ENCODE peak calls at places on chromosomes 13 and 19, in seven cellular contexts. D is HepG2, W is SK-N-SH, H is GM12878, B is NT2/D1, Y is K562, I is HCT116. J is an unnamed sample.

GRCh38 chr13:21259571-21260455 is 83.4 kb downstream of the MRPL57 start:
- DNase-seq in W (no peak), B (no peak), I (no peak), H (no peak), Y (no peak), D (no peak), J (no peak)

GRCh38 chr13:46179576-46180368 is 2.2 kb downstream of the LCP1 start:
- DNase-seq in B (no peak), D (no peak), Y (peak), H (no peak), W (no peak), I (no peak), J (no peak)

GRCh38 chr19:51799311-51799997 is 4.5 kb downstream of the FPR3 start:
- DNase-seq in Y (peak), B (no peak), D (peak), W (peak), I (no peak), H (no peak), J (no peak)

GRCh38 chr19:29289020-29289419 is 76.1 kb upstream of the UQCRFS1 start:
- DNase-seq in Y (no peak), H (no peak), D (no peak), B (no peak), I (no peak), W (no peak), J (no peak)

GRCh38 chr19:53908106-53908932 is 759 bp upstream of the CACNG7 start:
- DNase-seq in B (peak), D (no peak), W (peak), I (no peak), H (no peak), Y (peak), J (peak)

GRCh38 chr13:72820156-72820897 is 38.4 kb downstream of the PIBF1 start:
- DNase-seq in B (no peak), W (no peak), H (no peak), D (no peak), I (no peak), Y (no peak), J (no peak)

GRCh38 chr19:38317104-38317612 is 1.4 kb upstream of the YIF1B start:
- DNase-seq in W (no peak), I (no peak), D (no peak), B (no peak), Y (peak), H (no peak), J (no peak)

GRCh38 chr19:43809762-43810696 is 7.8 kb upstream of the LYPD5 start:
- DNase-seq in B (no peak), Y (peak), D (peak), H (peak), I (peak), W (peak), J (no peak)

GRCh38 chr19:8695911-8696310 is 2.7 kb downstream of the ACTL9 start:
- DNase-seq in D (no peak), I (no peak), Y (no peak), B (no peak), W (no peak), H (no peak), J (no peak)

GRCh38 chr19:11673608-11674041 is 65.1 kb downstream of the ZNF823 start:
- DNase-seq in Y (peak), D (peak), W (no peak), B (peak), I (no peak), H (no peak), J (peak)

GRCh38 chr19:48330012-48330681 is 4.8 kb downstream of the EMP3 start:
- DNase-seq in B (no peak), I (no peak), W (peak), Y (peak), H (peak), D (no peak), J (no peak)

GRCh38 chr19:6521718-6522646 is 8.8 kb upstream of the TNFSF9 start:
- DNase-seq in W (no peak), B (no peak), I (no peak), Y (peak), H (peak), D (no peak), J (no peak)

GRCh38 chr19:10289836-10290438 is at the start of gene ICAM5:
- DNase-seq in B (no peak), H (no peak), W (no peak), I (peak), D (no peak), Y (peak), J (no peak)

GRCh38 chr19:3250675-3251074 is 26.2 kb downstream of the CELF5 start:
- DNase-seq in D (peak), W (peak), H (no peak), B (no peak), I (peak), Y (peak), J (no peak)

GRCh38 chr19:5818594-5818993 is 13.7 kb downstream of the NRTN start:
- DNase-seq in D (no peak), W (no peak), H (no peak), Y (no peak), I (no peak), B (no peak), J (no peak)

GRCh38 chr13:114211446-114211845 is 23.3 kb upstream of the CDC16 start:
- DNase-seq in Y (no peak), H (no peak), B (no peak), I (no peak), W (no peak), D (no peak), J (no peak)

GRCh38 chr13:78241278-78241919 is 322.8 kb upstream of the EDNRB start:
- DNase-seq in B (peak), D (peak), H (no peak), Y (peak), W (peak), I (no peak), J (peak)

GRCh38 chr19:14517840-14518505 is at the start of gene DNAJB1:
- DNase-seq in H (no peak), Y (peak), B (no peak), I (no peak), D (peak), W (peak), J (peak)

GRCh38 chr13:99220199-99220931 is 19.7 kb downstream of the UBAC2 start:
- DNase-seq in W (no peak), D (no peak), I (no peak), H (no peak), Y (no peak), B (no peak), J (no peak)

GRCh38 chr19:4909897-4910593 is 744 bp downstream of the UHRF1 start:
- DNase-seq in W (peak), H (peak), B (peak), I (peak), D (peak), Y (peak), J (peak)

GRCh38 chr13:70817571-70817970 is 709.3 kb upstream of the KLHL1 start:
- DNase-seq in H (no peak), I (no peak), B (no peak), Y (no peak), D (no peak), W (no peak), J (no peak)

GRCh38 chr13:32206097-32206740 is 108.9 kb downstream of the ZAR1L start:
- DNase-seq in D (no peak), H (no peak), B (no peak), Y (no peak), W (no peak), I (no peak), J (no peak)

GRCh38 chr19:4909172-4909896 is at the start of gene UHRF1:
- DNase-seq in H (no peak), W (peak), B (no peak), D (peak), Y (peak), I (no peak), J (no peak)

GRCh38 chr19:40464059-40465024 is 1.2 kb downstream of the BLVRB start:
- DNase-seq in I (peak), B (no peak), H (no peak), Y (peak), D (peak), W (peak), J (no peak)

GRCh38 chr19:41552558-41552957 is 23.4 kb upstream of the CEACAM21 start:
- DNase-seq in D (no peak), B (no peak), W (no peak), Y (no peak), I (no peak), H (peak), J (no peak)

GRCh38 chr13:113566227-113566561 is 18.4 kb upstream of the TFDP1 start:
- DNase-seq in H (no peak), W (no peak), I (no peak), Y (no peak), D (no peak), B (no peak), J (no peak)

GRCh38 chr13:103164239-103164638 is 98.0 kb upstream of the SLC10A2 start:
- DNase-seq in I (no peak), H (no peak), W (no peak), Y (no peak), D (no peak), B (no peak), J (no peak)

GRCh38 chr13:103168901-103169508 is 102.8 kb upstream of the SLC10A2 start:
- DNase-seq in W (no peak), Y (no peak), B (no peak), D (no peak), H (no peak), I (no peak), J (no peak)
- TF ChIP-seq YY1 in W (no peak), Y (no peak), B (no peak), D (no peak), H (no peak), I (no peak), J (no peak)

GRCh38 chr13:102293723-102294122 is 108.1 kb downstream of the FGF14 start:
- DNase-seq in I (no peak), H (no peak), B (no peak), Y (no peak), W (no peak), D (no peak), J (no peak)
- TF ChIP-seq YY1 in I (no peak), H (no peak), B (no peak), Y (no peak), W (no peak), D (no peak), J (no peak)

GRCh38 chr13:33615436-33615835 is 202.5 kb upstream of the RFC3 start:
- DNase-seq in D (no peak), Y (no peak), W (peak), H (no peak), I (no peak), B (no peak), J (no peak)

GRCh38 chr13:33610471-33611015 is 207.4 kb upstream of the RFC3 start:
- DNase-seq in D (peak), B (no peak), W (no peak), Y (no peak), I (no peak), H (no peak), J (peak)

GRCh38 chr13:33612641-33613638 is 205.0 kb upstream of the RFC3 start:
- DNase-seq in D (peak), W (no peak), B (no peak), H (no peak), I (no peak), Y (no peak), J (no peak)

GRCh38 chr13:33606692-33607091 is 211.3 kb upstream of the RFC3 start:
- DNase-seq in Y (no peak), D (no peak), W (no peak), B (no peak), I (no peak), H (no peak), J (no peak)

GRCh38 chr13:33611016-33611805 is 206.7 kb upstream of the RFC3 start:
- DNase-seq in W (no peak), D (peak), I (no peak), Y (no peak), B (no peak), H (no peak), J (no peak)
- TF ChIP-seq YY1 in W (no peak), D (no peak), I (no peak), Y (no peak), B (no peak), H (no peak), J (no peak)

GRCh38 chr19:46478356-46478986 is 7.1 kb upstream of the PNMA8A start:
- DNase-seq in Y (peak), D (no peak), B (peak), W (peak), I (no peak), H (no peak), J (peak)
- TF ChIP-seq YY1 in Y (no peak), D (no peak), B (no peak), W (no peak), I (no peak), H (no peak), J (peak)

DNA sequence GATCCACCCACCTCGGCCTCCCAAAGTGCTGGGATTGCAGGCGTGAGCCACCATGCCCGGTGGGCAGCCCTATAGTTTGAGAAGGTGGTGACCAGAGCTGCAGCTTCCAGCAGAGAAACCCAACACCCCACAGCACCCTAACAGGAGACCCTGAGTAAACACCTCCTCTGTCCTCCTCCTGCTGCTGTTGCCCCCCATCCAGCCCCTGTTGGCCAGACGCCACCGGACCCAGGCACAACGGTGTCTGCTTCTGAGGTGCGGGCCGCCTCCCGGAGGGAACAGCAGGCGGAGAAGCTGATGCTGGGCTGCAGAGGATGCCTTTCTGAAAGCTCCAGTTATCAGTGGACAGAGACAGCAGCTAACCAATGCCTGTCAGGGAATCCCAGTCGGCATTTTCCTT is 175.5 kb downstream of the COL4A1 start:
- DNase-seq in B (no peak), D (no peak), Y (no peak), W (no peak), H (no peak), I (no peak), J (no peak)
- TF ChIP-seq YY1 in B (no peak), D (no peak), Y (no peak), W (no peak), H (no peak), I (no peak), J (no peak)

GRCh38 chr19:23145617-23146415 is 29.0 kb downstream of the ZNF730 start:
- DNase-seq in I (no peak), Y (no peak), D (no peak), W (no peak), H (no peak), B (no peak), J (no peak)
- TF ChIP-seq YY1 in I (no peak), Y (no peak), D (no peak), W (no peak), H (no peak), B (no peak), J (no peak)

DNA sequence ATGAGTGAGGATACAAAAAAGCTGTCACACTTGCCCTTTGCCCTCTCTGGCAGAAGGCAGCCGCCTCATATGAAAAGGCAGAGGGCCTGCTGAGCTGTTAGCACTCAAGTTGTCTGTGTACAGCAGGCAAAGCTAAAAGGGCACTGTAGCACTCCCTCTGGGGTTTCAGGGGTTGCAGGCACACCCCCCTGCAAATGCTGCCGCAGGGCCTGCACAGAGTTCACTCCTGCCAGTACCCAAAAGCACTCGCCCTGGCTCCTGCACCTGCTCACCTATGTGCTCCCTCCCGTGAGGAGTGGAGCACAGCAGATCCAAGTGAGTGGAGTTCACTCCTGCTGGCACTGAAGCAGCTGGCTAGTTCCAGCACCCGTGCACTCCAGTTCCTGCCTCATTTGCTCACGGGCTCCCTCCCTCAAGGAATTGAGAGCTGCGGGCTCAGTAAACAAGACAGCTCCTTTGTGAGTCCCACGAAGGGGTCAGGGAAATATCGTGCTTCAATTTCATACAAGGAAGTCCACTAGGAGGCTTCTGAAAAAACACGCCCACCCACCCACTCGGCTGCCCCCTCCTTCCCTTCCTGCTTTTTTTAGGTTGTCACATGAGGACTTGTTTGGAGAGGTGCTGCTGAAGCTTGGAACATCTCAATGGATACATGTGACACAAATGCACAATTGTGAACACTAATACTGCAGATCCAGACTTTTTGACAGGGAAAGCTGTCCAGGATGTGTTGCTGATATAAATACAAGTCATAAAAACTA is 9.9 kb upstream of the RCBTB2 start:
- DNase-seq in H (no peak), I (no peak), Y (no peak), B (no peak), W (no peak), D (peak), J (peak)
- TF ChIP-seq YY1 in H (no peak), I (no peak), Y (no peak), B (no peak), W (no peak), D (no peak), J (no peak)

GRCh38 chr13:92719868-92720267 is 506.7 kb upstream of the GPC6 start:
- DNase-seq in B (peak), D (no peak), H (no peak), Y (no peak), I (no peak), W (no peak), J (peak)

GRCh38 chr13:92721610-92722009 is 505.0 kb upstream of the GPC6 start:
- DNase-seq in I (no peak), W (no peak), Y (no peak), D (no peak), H (no peak), B (no peak), J (no peak)

GRCh38 chr13:92717857-92718256 is 508.8 kb upstream of the GPC6 start:
- DNase-seq in Y (no peak), D (no peak), W (no peak), H (no peak), I (no peak), B (no peak), J (no peak)

GRCh38 chr13:92716749-92717148 is 509.9 kb upstream of the GPC6 start:
- DNase-seq in H (no peak), I (no peak), Y (no peak), D (peak), B (no peak), W (no peak), J (no peak)
- TF ChIP-seq YY1 in H (no peak), I (no peak), Y (no peak), D (no peak), B (no peak), W (no peak), J (no peak)

GRCh38 chr13:100855151-100855550 is 180.6 kb upstream of the TMTC4 start:
- DNase-seq in B (no peak), W (no peak), Y (no peak), D (no peak), H (no peak), I (no peak), J (no peak)

GRCh38 chr13:100848304-100848703 is 173.7 kb upstream of the TMTC4 start:
- DNase-seq in I (no peak), D (no peak), H (no peak), Y (no peak), W (no peak), B (no peak), J (peak)

GRCh38 chr13:100854091-100854490 is 179.5 kb upstream of the TMTC4 start:
- DNase-seq in D (no peak), W (no peak), Y (no peak), H (no peak), I (no peak), B (peak), J (no peak)

GRCh38 chr13:100852146-100852545 is 177.6 kb upstream of the TMTC4 start:
- DNase-seq in Y (no peak), H (no peak), B (no peak), W (no peak), D (no peak), I (no peak), J (no peak)
- TF ChIP-seq YY1 in Y (no peak), H (no peak), B (no peak), W (no peak), D (no peak), I (no peak), J (no peak)